ENCODE peak calls at places on chromosomes 2 and 18, in six cellular contexts. S is tibial nerve, Y is pancreas, U is NB4, L is uterus, K is kidney epithelial cell. O is an unnamed sample.

GRCh38 chr2:224086226-224086911 is 47.3 kb upstream of the SERPINE2 start:
- DNase-seq in S (peak; percentile 27), Y (no peak), U (no peak), L (no peak), K (peak; percentile 77), O (no peak)

GRCh38 chr2:13001408-13001807 is 284.7 kb downstream of the TRIB2 start:
- DNase-seq in S (no peak), Y (no peak), U (no peak), L (no peak), K (no peak), O (no peak)

GRCh38 chr18:64639536-64639935 is 490.6 kb upstream of the LINC00305 start:
- DNase-seq in S (no peak), Y (no peak), U (no peak), L (no peak), K (no peak), O (no peak)

GRCh38 chr2:128549646-128550260 is 231.1 kb upstream of the HS6ST1 start:
- DNase-seq in S (no peak), Y (no peak), U (no peak), L (no peak), K (no peak), O (no peak)

GRCh38 chr2:224584111-224584764 is 925 bp downstream of the CUL3 start:
- DNase-seq in S (peak; percentile 36), Y (peak; percentile 58), U (peak; percentile 76), L (peak; percentile 22), K (no peak), O (peak; percentile 18)

GRCh38 chr2:69306897-69307695 is 79.9 kb downstream of the GFPT1 start:
- DNase-seq in S (peak; percentile 84), Y (peak; percentile 69), U (peak; percentile 90), L (peak; percentile 87), K (peak; percentile 25), O (peak; percentile 92)

GRCh38 chr2:120251863-120252206 is 817 bp upstream of the RALB start:
- DNase-seq in S (no peak), Y (no peak), U (peak; percentile 86), L (no peak), K (no peak), O (no peak)

GRCh38 chr2:37198681-37199065 is 2.4 kb downstream of the CEBPZOS start:
- DNase-seq in S (no peak), Y (no peak), U (no peak), L (no peak), K (no peak), O (no peak)

GRCh38 chr2:220134756-220135534 is 507.5 kb downstream of the SLC4A3 start:
- DNase-seq in S (no peak), Y (no peak), U (no peak), L (no peak), K (no peak), O (no peak)

GRCh38 chr18:42086288-42086687 is 131.3 kb downstream of the PIK3C3 start:
- DNase-seq in S (no peak), Y (no peak), U (no peak), L (no peak), K (no peak), O (no peak)

GRCh38 chr2:37560863-37561614 is 110.4 kb downstream of the CDC42EP3 start:
- DNase-seq in S (no peak), Y (no peak), U (peak; percentile 42), L (no peak), K (no peak), O (no peak)

GRCh38 chr18:42712065-42712464 is 403.4 kb downstream of the RIT2 start:
- DNase-seq in S (no peak), Y (no peak), U (no peak), L (no peak), K (no peak), O (no peak)

GRCh38 chr18:22848618-22849017 is 84.5 kb upstream of the RBBP8 start:
- DNase-seq in S (no peak), Y (no peak), U (no peak), L (peak; percentile 59), K (no peak), O (no peak)

GRCh38 chr18:21612125-21613100 is at the start of gene SNRPD1:
- DNase-seq in S (peak; percentile 78), Y (peak; percentile 86), U (peak; percentile 95), L (peak; percentile 74), K (peak; percentile 51), O (peak; percentile 93)

GRCh38 chr18:23930002-23930401 is 84.6 kb upstream of the TTC39C start:
- DNase-seq in S (no peak), Y (no peak), U (no peak), L (no peak), K (no peak), O (no peak)

GRCh38 chr18:33146009-33146408 is 294.5 kb downstream of the CCDC178 start:
- DNase-seq in S (no peak), Y (no peak), U (peak; percentile 20), L (no peak), K (no peak), O (no peak)

GRCh38 chr2:9211496-9211895 is 4.9 kb downstream of the ASAP2 start:
- DNase-seq in S (no peak), Y (no peak), U (no peak), L (no peak), K (no peak), O (no peak)

GRCh38 chr18:354456-354855 is 86.6 kb upstream of the THOC1 start:
- DNase-seq in S (no peak), Y (no peak), U (no peak), L (no peak), K (no peak), O (no peak)
- TF ChIP-seq CTCF in S (no peak), Y (no peak), U (no peak), L (no peak), K (no peak), O (no peak)

GRCh38 chr18:49890041-49890440 is 76.7 kb upstream of the ACAA2 start:
- DNase-seq in S (no peak), Y (no peak), U (no peak), L (no peak), K (no peak), O (no peak)

GRCh38 chr18:49884465-49884864 is 71.1 kb upstream of the ACAA2 start:
- DNase-seq in S (no peak), Y (no peak), U (no peak), L (no peak), K (no peak), O (no peak)

GRCh38 chr18:49884959-49885358 is 71.6 kb upstream of the ACAA2 start:
- DNase-seq in S (no peak), Y (no peak), U (no peak), L (no peak), K (no peak), O (no peak)

GRCh38 chr18:49892148-49892924 is 79.0 kb upstream of the ACAA2 start:
- DNase-seq in S (no peak), Y (no peak), U (no peak), L (no peak), K (no peak), O (no peak)

DNA sequence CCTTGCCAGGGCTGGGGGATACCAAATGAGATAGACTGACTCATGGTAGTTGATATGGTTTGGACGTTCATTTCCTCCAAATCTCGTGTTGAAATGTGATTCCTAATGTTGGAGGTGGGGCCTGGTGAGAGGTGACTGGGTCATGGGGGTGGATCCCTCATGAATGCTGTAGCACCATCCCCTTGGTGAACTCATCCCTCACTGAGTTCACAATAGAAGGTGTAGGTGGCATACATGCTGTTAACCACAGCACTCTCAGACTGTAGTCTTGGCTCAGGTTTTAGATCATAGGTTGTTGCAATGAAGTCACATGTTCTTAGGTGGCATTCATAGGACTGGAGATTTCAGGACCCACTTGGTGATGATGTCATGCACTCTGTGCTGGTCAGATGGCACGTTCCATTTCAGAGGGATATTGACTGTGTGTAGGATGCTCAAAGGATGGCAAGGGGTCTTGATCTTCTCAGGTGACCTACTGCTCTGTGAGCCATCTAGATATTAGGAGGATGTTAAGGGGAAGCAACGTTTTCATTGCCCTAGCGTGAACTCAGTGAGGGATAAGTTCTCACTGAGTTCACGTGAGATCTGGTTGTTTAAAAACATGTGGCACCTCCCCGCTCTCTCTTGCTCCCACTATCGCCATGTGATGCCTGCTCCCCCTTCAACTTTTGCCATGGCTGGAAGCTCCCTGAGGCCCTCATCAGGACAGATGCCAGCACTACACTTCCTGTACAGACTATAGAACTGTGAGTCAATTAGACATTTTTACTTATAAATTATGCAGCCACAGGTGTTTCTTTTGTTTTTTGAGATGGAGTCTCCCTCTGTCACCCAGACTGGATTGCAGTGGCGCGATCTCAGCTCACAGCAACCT is 73.8 kb upstream of the ACAA2 start:
- DNase-seq in S (no peak), Y (no peak), U (peak; percentile 9), L (no peak), K (no peak), O (no peak)
- TF ChIP-seq CTCF in S (no peak), Y (no peak), U (no peak), L (no peak), K (no peak), O (no peak)

GRCh38 chr2:28565720-28566295 is 69.9 kb downstream of the PLB1 start:
- DNase-seq in S (no peak), Y (no peak), U (no peak), L (no peak), K (no peak), O (no peak)

GRCh38 chr2:28568533-28568932 is 72.7 kb downstream of the PLB1 start:
- DNase-seq in S (no peak), Y (no peak), U (no peak), L (no peak), K (no peak), O (no peak)

GRCh38 chr2:28566441-28567075 is 70.7 kb downstream of the PLB1 start:
- DNase-seq in S (peak; percentile 77), Y (peak; percentile 86), U (peak; percentile 90), L (peak; percentile 82), K (no peak), O (peak; percentile 96)

GRCh38 chr2:28565033-28565432 is 69.2 kb downstream of the PLB1 start:
- DNase-seq in S (no peak), Y (no peak), U (no peak), L (no peak), K (no peak), O (no peak)

DNA sequence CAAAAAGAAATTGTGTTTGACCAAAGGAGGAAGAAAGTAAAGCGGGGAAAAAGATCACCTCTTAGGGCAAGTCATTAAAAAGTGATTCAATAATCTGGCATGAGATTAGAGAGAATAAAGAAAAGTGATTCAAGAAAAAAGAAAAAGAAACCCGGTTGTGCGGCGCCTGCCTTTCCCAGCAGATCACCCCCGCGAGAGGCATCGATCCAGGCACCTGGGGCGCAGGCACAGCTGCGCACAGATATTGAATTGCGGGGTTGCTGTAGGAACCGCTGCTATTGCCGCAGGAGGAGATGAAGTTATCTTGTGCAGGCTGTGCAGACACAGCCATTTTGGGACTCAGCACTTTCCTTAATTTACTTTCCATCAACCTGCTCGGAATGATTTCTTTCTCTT is 71.2 kb downstream of the PLB1 start:
- DNase-seq in S (no peak), Y (no peak), U (no peak), L (no peak), K (no peak), O (peak; percentile 43)
- TF ChIP-seq CTCF in S (no peak), Y (peak; percentile 51), U (no peak), L (no peak), K (no peak), O (no peak)

GRCh38 chr2:30447149-30448045 is at the start of gene LCLAT1:
- DNase-seq in S (peak; percentile 62), Y (peak; percentile 75), U (peak; percentile 89), L (peak; percentile 74), K (no peak), O (peak; percentile 92)
- TF ChIP-seq CTCF in S (no peak), Y (no peak), U (no peak), L (no peak), K (peak; percentile 17), O (no peak)

O was measured in GM10248.